ENCODE peak calls at places on chromosome 19, in ten cellular contexts. One of them, this sample, is unnamed.

GRCh38 chr19:8150178-8150865 is 930 bp upstream of the FBN3 start:
- DNase-seq in brain microvascular endothelial cell: no peak
- DNase-seq in A549: no peak
- DNase-seq in uterus: no peak
- DNase-seq in GM12865: no peak
- DNase-seq in GM12864: no peak
- DNase-seq in HL-60: no peak
- DNase-seq in adrenal gland: no peak
- DNase-seq in AG04450: no peak
- DNase-seq in WERI-Rb-1: no peak
- DNase-seq in this sample: no peak

GRCh38 chr19:13748169-13748884 is 16.0 kb upstream of the MRI1 start:
- DNase-seq in adrenal gland: peak
- DNase-seq in GM12865: peak
- DNase-seq in brain microvascular endothelial cell: peak
- DNase-seq in HL-60: peak
- DNase-seq in A549: peak
- DNase-seq in uterus: no peak
- DNase-seq in WERI-Rb-1: no peak
- DNase-seq in GM12864: no peak
- DNase-seq in AG04450: no peak
- DNase-seq in this sample: peak

GRCh38 chr19:46714523-46715106 is 2.3 kb downstream of the PRKD2 start:
- DNase-seq in A549: no peak
- DNase-seq in GM12865: peak
- DNase-seq in AG04450: no peak
- DNase-seq in HL-60: no peak
- DNase-seq in brain microvascular endothelial cell: no peak
- DNase-seq in GM12864: peak
- DNase-seq in uterus: no peak
- DNase-seq in WERI-Rb-1: no peak
- DNase-seq in adrenal gland: no peak
- DNase-seq in this sample: no peak

GRCh38 chr19:8831832-8832131 is 322 bp downstream of the ZNF558 start:
- DNase-seq in AG04450: no peak
- DNase-seq in brain microvascular endothelial cell: no peak
- DNase-seq in GM12865: no peak
- DNase-seq in A549: peak
- DNase-seq in uterus: no peak
- DNase-seq in GM12864: no peak
- DNase-seq in WERI-Rb-1: no peak
- DNase-seq in adrenal gland: no peak
- DNase-seq in HL-60: no peak
- DNase-seq in this sample: no peak

GRCh38 chr19:39004403-39004802 is 27.9 kb downstream of the FBXO27 start:
- DNase-seq in brain microvascular endothelial cell: no peak
- DNase-seq in HL-60: no peak
- DNase-seq in uterus: no peak
- DNase-seq in WERI-Rb-1: no peak
- DNase-seq in A549: no peak
- DNase-seq in adrenal gland: no peak
- DNase-seq in GM12865: no peak
- DNase-seq in GM12864: no peak
- DNase-seq in AG04450: no peak
- DNase-seq in this sample: no peak

GRCh38 chr19:19269952-19270694 is 3.0 kb downstream of the TM6SF2 start:
- DNase-seq in AG04450: no peak
- DNase-seq in WERI-Rb-1: peak
- DNase-seq in HL-60: no peak
- DNase-seq in uterus: no peak
- DNase-seq in GM12864: no peak
- DNase-seq in A549: no peak
- DNase-seq in brain microvascular endothelial cell: no peak
- DNase-seq in GM12865: no peak
- DNase-seq in adrenal gland: no peak
- DNase-seq in this sample: no peak

GRCh38 chr19:38057954-38058690 is 151.1 kb downstream of the SIPA1L3 start:
- DNase-seq in WERI-Rb-1: peak
- DNase-seq in AG04450: no peak
- DNase-seq in GM12864: no peak
- DNase-seq in brain microvascular endothelial cell: no peak
- DNase-seq in A549: peak
- DNase-seq in GM12865: no peak
- DNase-seq in adrenal gland: no peak
- DNase-seq in uterus: no peak
- DNase-seq in HL-60: no peak
- DNase-seq in this sample: no peak

GRCh38 chr19:7366701-7367420 is 18.1 kb downstream of the ARHGEF18 start:
- DNase-seq in GM12864: no peak
- DNase-seq in uterus: no peak
- DNase-seq in HL-60: peak
- DNase-seq in AG04450: no peak
- DNase-seq in GM12865: peak
- DNase-seq in adrenal gland: no peak
- DNase-seq in A549: peak
- DNase-seq in WERI-Rb-1: no peak
- DNase-seq in brain microvascular endothelial cell: peak
- DNase-seq in this sample: peak

GRCh38 chr19:45781282-45782161 is 768 bp downstream of the DMPK start:
- DNase-seq in AG04450: no peak
- DNase-seq in A549: peak
- DNase-seq in HL-60: no peak
- DNase-seq in GM12865: peak
- DNase-seq in uterus: peak
- DNase-seq in GM12864: no peak
- DNase-seq in adrenal gland: peak
- DNase-seq in brain microvascular endothelial cell: no peak
- DNase-seq in WERI-Rb-1: peak
- DNase-seq in this sample: no peak

GRCh38 chr19:4088975-4089374 is 22.3 kb upstream of the ZBTB7A start:
- DNase-seq in A549: no peak
- DNase-seq in adrenal gland: no peak
- DNase-seq in WERI-Rb-1: no peak
- DNase-seq in AG04450: no peak
- DNase-seq in uterus: no peak
- DNase-seq in brain microvascular endothelial cell: no peak
- DNase-seq in HL-60: no peak
- DNase-seq in GM12865: no peak
- DNase-seq in GM12864: no peak
- DNase-seq in this sample: no peak

DNA sequence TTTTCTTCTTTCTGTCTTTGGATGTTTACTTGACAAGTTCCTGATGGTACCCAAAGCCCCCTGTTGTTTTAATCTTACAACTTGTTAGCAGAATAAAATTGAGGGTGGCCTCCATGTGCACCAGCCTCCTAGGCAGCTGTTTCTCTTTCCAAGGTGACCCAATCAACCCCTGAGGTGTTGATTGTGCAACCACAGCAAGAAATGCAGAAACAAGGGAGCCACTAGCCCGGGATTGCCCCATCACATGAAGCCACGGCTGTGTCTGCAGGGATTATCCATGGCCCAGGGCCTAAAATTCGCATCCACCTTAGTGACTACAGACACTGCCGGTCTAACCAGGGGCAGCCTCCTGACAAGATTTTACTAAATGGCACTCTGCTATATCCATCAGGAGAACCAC is 14.4 kb downstream of the CEACAM4 start:
- DNase-seq in brain microvascular endothelial cell: no peak
- DNase-seq in WERI-Rb-1: no peak
- DNase-seq in HL-60: peak
- DNase-seq in GM12864: no peak
- DNase-seq in AG04450: no peak
- DNase-seq in A549: no peak
- DNase-seq in uterus: no peak
- DNase-seq in GM12865: no peak
- DNase-seq in adrenal gland: no peak
- DNase-seq in this sample: no peak
- TF ChIP-seq CTCF in brain microvascular endothelial cell: no peak
- TF ChIP-seq CTCF in WERI-Rb-1: no peak
- TF ChIP-seq CTCF in HL-60: no peak
- TF ChIP-seq CTCF in GM12864: no peak
- TF ChIP-seq CTCF in AG04450: no peak
- TF ChIP-seq CTCF in A549: no peak
- TF ChIP-seq CTCF in uterus: no peak
- TF ChIP-seq CTCF in GM12865: no peak
- TF ChIP-seq CTCF in adrenal gland: no peak
- TF ChIP-seq CTCF in this sample: no peak

DNA sequence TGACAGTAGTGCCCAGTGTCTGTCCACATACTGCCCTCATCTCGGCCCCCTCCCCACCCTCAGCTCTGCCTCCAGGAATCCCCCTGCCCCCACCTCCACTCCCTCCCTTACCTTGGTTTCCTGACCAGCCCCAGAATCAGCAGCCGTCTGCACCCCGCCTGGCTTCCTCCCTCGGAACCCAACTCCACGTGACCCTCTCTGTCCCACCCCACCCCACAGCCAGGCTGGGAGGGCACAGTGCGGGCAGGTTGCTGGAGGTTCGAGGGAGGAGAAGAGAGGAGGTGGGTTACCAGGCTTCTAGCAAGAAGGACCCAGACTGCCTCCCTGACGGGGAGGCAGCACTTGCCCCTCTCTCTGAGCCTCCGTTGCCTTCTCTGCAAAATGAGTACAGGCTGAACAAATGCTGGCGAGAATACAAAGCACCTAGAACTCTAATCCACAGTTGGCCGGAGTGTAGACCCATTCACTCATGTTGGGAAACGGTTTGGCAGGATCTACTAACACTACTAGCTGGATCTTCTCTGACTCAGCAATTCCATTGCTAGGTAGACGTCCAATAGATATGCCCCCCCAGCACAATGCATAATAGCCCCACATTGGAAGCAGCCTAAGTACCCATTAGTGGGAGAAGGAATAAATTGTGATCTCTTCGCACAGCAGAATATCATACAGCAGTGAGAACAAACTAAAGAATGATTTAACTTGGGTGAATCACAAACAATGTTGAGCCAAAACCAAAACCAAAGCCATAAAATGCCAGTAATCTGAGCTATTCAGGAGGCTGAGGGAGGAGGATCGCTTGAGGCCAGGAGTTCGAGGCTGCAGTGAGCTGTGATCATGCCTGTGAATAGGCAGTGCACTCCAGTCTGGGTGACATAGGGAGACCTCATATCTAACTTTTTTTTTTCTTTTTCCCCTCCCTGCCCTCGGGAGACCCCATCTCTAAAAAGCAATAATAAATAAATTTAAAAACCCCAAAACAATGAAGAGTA is at the start of gene RASAL3:
- DNase-seq in uterus: no peak
- DNase-seq in HL-60: peak
- DNase-seq in adrenal gland: no peak
- DNase-seq in AG04450: no peak
- DNase-seq in brain microvascular endothelial cell: no peak
- DNase-seq in A549: no peak
- DNase-seq in GM12864: no peak
- DNase-seq in GM12865: peak
- DNase-seq in WERI-Rb-1: no peak
- DNase-seq in this sample: no peak
- H3K4me3 ChIP-seq in uterus: no peak
- H3K4me3 ChIP-seq in HL-60: peak
- H3K4me3 ChIP-seq in adrenal gland: peak
- H3K4me3 ChIP-seq in AG04450: no peak
- H3K4me3 ChIP-seq in brain microvascular endothelial cell: no peak
- H3K4me3 ChIP-seq in A549: no peak
- H3K4me3 ChIP-seq in GM12864: peak
- H3K4me3 ChIP-seq in GM12865: peak
- H3K4me3 ChIP-seq in WERI-Rb-1: no peak
- H3K4me3 ChIP-seq in this sample: no peak

DNA sequence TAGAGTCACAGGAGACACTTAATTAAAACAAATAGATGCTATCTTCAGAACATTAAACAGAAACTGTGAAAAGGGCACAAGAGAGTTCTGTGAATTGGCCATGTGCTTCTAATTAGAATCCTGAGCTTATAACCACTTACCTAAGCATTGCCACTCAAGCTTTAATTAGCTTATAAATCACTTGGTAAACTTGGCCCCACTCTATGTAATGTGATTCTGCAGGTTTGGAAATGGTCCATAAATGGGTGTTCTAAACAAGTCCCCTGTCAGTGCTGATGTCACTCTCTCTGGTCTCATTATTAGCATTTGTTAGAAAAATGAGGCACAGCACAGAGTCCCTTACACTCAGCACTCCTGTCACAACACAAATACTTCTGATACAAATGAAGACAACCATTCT is 18.0 kb downstream of the ZNF91 start:
- DNase-seq in HL-60: no peak
- DNase-seq in GM12865: no peak
- DNase-seq in WERI-Rb-1: no peak
- DNase-seq in brain microvascular endothelial cell: no peak
- DNase-seq in AG04450: no peak
- DNase-seq in GM12864: no peak
- DNase-seq in adrenal gland: no peak
- DNase-seq in A549: no peak
- DNase-seq in uterus: no peak
- DNase-seq in this sample: no peak
- TF ChIP-seq CTCF in HL-60: no peak
- TF ChIP-seq CTCF in GM12865: no peak
- TF ChIP-seq CTCF in WERI-Rb-1: no peak
- TF ChIP-seq CTCF in brain microvascular endothelial cell: no peak
- TF ChIP-seq CTCF in AG04450: no peak
- TF ChIP-seq CTCF in GM12864: no peak
- TF ChIP-seq CTCF in adrenal gland: no peak
- TF ChIP-seq CTCF in A549: no peak
- TF ChIP-seq CTCF in uterus: no peak
- TF ChIP-seq CTCF in this sample: no peak

DNA sequence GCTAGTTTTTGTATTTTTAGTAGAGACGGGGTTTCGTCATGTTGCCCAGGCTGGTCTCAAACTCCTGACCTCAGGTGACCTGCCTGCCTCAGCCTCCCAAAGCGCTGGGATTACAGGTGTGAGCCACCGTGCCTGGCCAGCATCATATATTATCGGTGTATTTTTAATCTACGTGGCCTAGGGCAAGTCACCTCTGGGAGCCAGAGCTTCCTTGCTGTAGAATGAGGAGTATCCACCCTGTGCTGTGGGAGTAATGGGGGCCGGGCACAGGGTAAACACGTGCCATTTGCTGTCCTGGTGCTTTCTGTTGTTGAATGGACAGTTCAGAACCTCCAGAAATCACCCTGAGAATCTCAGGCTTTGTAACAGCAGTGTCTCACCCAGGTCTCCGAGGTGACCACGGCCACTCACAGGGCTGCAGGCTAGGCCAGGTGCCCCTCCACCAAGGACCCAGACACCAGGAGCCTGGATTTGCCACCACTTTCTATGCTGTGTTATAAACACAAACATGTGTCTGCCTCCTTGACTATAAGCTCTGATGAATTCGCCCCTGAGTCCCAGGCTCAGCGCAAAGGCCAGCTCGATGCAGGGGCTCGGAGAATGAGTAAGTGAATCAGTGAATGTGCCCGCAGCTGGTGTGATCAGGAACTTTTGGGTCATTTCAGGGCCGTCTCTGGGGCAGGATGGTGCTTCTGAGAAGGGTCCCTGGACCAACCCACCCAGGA is 22.7 kb downstream of the POP4 start:
- DNase-seq in brain microvascular endothelial cell: no peak
- DNase-seq in WERI-Rb-1: no peak
- DNase-seq in AG04450: no peak
- DNase-seq in adrenal gland: no peak
- DNase-seq in GM12865: no peak
- DNase-seq in uterus: no peak
- DNase-seq in A549: no peak
- DNase-seq in GM12864: no peak
- DNase-seq in HL-60: no peak
- DNase-seq in this sample: no peak
- H3K4me3 ChIP-seq in brain microvascular endothelial cell: no peak
- H3K4me3 ChIP-seq in WERI-Rb-1: no peak
- H3K4me3 ChIP-seq in AG04450: no peak
- H3K4me3 ChIP-seq in adrenal gland: no peak
- H3K4me3 ChIP-seq in GM12865: no peak
- H3K4me3 ChIP-seq in uterus: no peak
- H3K4me3 ChIP-seq in A549: no peak
- H3K4me3 ChIP-seq in GM12864: no peak
- H3K4me3 ChIP-seq in HL-60: no peak
- H3K4me3 ChIP-seq in this sample: no peak

This sample was measured in fibroblast of mammary gland.